ENCODE peak calls at places on chromosome 12, in five cellular contexts. N, A, V, K and Z are unnamed samples.

GRCh38 chr12:94429191-94429590 is 30.5 kb downstream of the CEP83 start:
- DNase-seq in A (no peak), N (no peak), K (peak), V (no peak), Z (no peak)

GRCh38 chr12:11773889-11774677 is 124.6 kb downstream of the ETV6 start:
- DNase-seq in A (no peak), N (peak), K (no peak), V (no peak), Z (no peak)

GRCh38 chr12:12870454-12870853 is 20.9 kb upstream of the GPRC5A start:
- DNase-seq in K (no peak), V (peak), N (no peak), A (peak), Z (no peak)

GRCh38 chr12:111361717-111362576 is 6.9 kb downstream of the PHETA1 start:
- DNase-seq in A (no peak), V (no peak), N (peak), K (no peak), Z (no peak)

GRCh38 chr12:47767197-47767724 is 5.8 kb upstream of the SLC48A1 start:
- DNase-seq in V (no peak), K (peak), N (peak), A (no peak), Z (peak)

GRCh38 chr12:3214508-3215365 is 137.6 kb downstream of the TSPAN9 start:
- DNase-seq in N (no peak), A (no peak), V (no peak), K (peak), Z (peak)

GRCh38 chr12:104764225-104765073 is 193.6 kb downstream of the SLC41A2 start:
- DNase-seq in V (no peak), K (no peak), A (no peak), N (peak), Z (no peak)

GRCh38 chr12:112175361-112176155 is 50.2 kb downstream of the TRAFD1 start:
- DNase-seq in N (no peak), K (no peak), A (no peak), V (no peak), Z (no peak)

GRCh38 chr12:69987453-69988102 is 162.6 kb downstream of the MYRFL start:
- DNase-seq in K (no peak), V (peak), N (no peak), A (peak), Z (no peak)

GRCh38 chr12:97005174-97005573 is 98.1 kb downstream of the NEDD1 start:
- DNase-seq in A (no peak), K (no peak), V (no peak), N (no peak), Z (no peak)

GRCh38 chr12:93895096-93895460 is 217.9 kb downstream of the CRADD start:
- DNase-seq in N (no peak), V (no peak), A (no peak), K (no peak), Z (no peak)

GRCh38 chr12:132314516-132315233 is 14.7 kb downstream of the GALNT9 start:
- DNase-seq in K (no peak), V (no peak), A (no peak), N (peak), Z (no peak)

GRCh38 chr12:106498056-106498455 is 84.7 kb upstream of the RFX4 start:
- DNase-seq in V (peak), N (no peak), A (no peak), K (no peak), Z (no peak)

GRCh38 chr12:53258541-53259539 is 9.3 kb upstream of the ESPL1 start:
- DNase-seq in A (no peak), K (no peak), V (no peak), N (no peak), Z (no peak)

GRCh38 chr12:110001596-110001995 is 2.4 kb downstream of the ANKRD13A start:
- DNase-seq in N (no peak), A (no peak), K (no peak), V (peak), Z (no peak)

GRCh38 chr12:7583471-7583870 is 79.9 kb upstream of the CD163 start:
- DNase-seq in V (no peak), A (no peak), K (no peak), N (no peak), Z (no peak)

GRCh38 chr12:10554228-10554970 is 48.7 kb downstream of the EIF2S3B start:
- DNase-seq in K (no peak), N (no peak), V (no peak), A (no peak), Z (no peak)

GRCh38 chr12:2876431-2877046 is 435 bp downstream of the FOXM1 start:
- DNase-seq in V (peak), A (peak), K (no peak), N (peak), Z (no peak)